ENCODE peak calls at places on chromosomes 7 and 10, in six cellular contexts. One of them, this sample, is unnamed. For H3K36me3, the result is how much of the 10 kb centered on the place peaks cover.

GRCh38 chr7:11818281-11818680 is 13.7 kb downstream of the THSD7A start:
- DNase-seq in transverse colon: no peak
- DNase-seq in left lung: no peak
- DNase-seq in CD8-positive, alpha-beta T cell: no peak
- DNase-seq in CD8-positive, alpha-beta memory T cell: no peak
- DNase-seq in psoas muscle: no peak
- DNase-seq in this sample: no peak

GRCh38 chr7:6653101-6653995 is 16.2 kb downstream of the ZNF316 start:
- DNase-seq in transverse colon: no peak
- DNase-seq in left lung: peak
- DNase-seq in CD8-positive, alpha-beta T cell: no peak
- DNase-seq in CD8-positive, alpha-beta memory T cell: peak
- DNase-seq in psoas muscle: peak
- DNase-seq in this sample: no peak

GRCh38 chr10:117547301-117548153 is 5.0 kb downstream of the EMX2 start:
- DNase-seq in transverse colon: no peak
- DNase-seq in left lung: no peak
- DNase-seq in CD8-positive, alpha-beta T cell: no peak
- DNase-seq in CD8-positive, alpha-beta memory T cell: no peak
- DNase-seq in psoas muscle: no peak
- DNase-seq in this sample: no peak

GRCh38 chr7:1025747-1026581 is 18.4 kb upstream of the GPR146 start:
- DNase-seq in transverse colon: no peak
- DNase-seq in left lung: no peak
- DNase-seq in CD8-positive, alpha-beta T cell: no peak
- DNase-seq in CD8-positive, alpha-beta memory T cell: no peak
- DNase-seq in psoas muscle: peak
- DNase-seq in this sample: no peak

GRCh38 chr7:92797284-92797683 is 39.1 kb downstream of the CDK6 start:
- DNase-seq in transverse colon: no peak
- DNase-seq in left lung: no peak
- DNase-seq in CD8-positive, alpha-beta T cell: no peak
- DNase-seq in CD8-positive, alpha-beta memory T cell: no peak
- DNase-seq in psoas muscle: no peak
- DNase-seq in this sample: no peak

GRCh38 chr7:39672176-39672575 is 48.8 kb downstream of the RALA start:
- DNase-seq in transverse colon: no peak
- DNase-seq in left lung: no peak
- DNase-seq in CD8-positive, alpha-beta T cell: no peak
- DNase-seq in CD8-positive, alpha-beta memory T cell: no peak
- DNase-seq in psoas muscle: no peak
- DNase-seq in this sample: no peak

GRCh38 chr10:8400151-8400550 is 345.7 kb downstream of the GATA3 start:
- DNase-seq in transverse colon: no peak
- DNase-seq in left lung: no peak
- DNase-seq in CD8-positive, alpha-beta T cell: no peak
- DNase-seq in CD8-positive, alpha-beta memory T cell: no peak
- DNase-seq in psoas muscle: no peak
- DNase-seq in this sample: no peak

GRCh38 chr10:93437946-93438795 is 44.0 kb downstream of the MYOF start:
- DNase-seq in transverse colon: no peak
- DNase-seq in left lung: no peak
- DNase-seq in CD8-positive, alpha-beta T cell: no peak
- DNase-seq in CD8-positive, alpha-beta memory T cell: no peak
- DNase-seq in psoas muscle: no peak
- DNase-seq in this sample: no peak

GRCh38 chr7:525740-526139 is 6.1 kb upstream of the PDGFA start:
- DNase-seq in transverse colon: no peak
- DNase-seq in left lung: no peak
- DNase-seq in CD8-positive, alpha-beta T cell: no peak
- DNase-seq in CD8-positive, alpha-beta memory T cell: no peak
- DNase-seq in psoas muscle: no peak
- DNase-seq in this sample: no peak

GRCh38 chr7:22061781-22062180 is 116.1 kb upstream of the CDCA7L start:
- DNase-seq in transverse colon: no peak
- DNase-seq in left lung: no peak
- DNase-seq in CD8-positive, alpha-beta T cell: no peak
- DNase-seq in CD8-positive, alpha-beta memory T cell: no peak
- DNase-seq in psoas muscle: no peak
- DNase-seq in this sample: no peak

GRCh38 chr7:140263277-140263676 is 86.5 kb upstream of the KDM7A start:
- DNase-seq in transverse colon: no peak
- DNase-seq in left lung: no peak
- DNase-seq in CD8-positive, alpha-beta T cell: peak
- DNase-seq in CD8-positive, alpha-beta memory T cell: peak
- DNase-seq in psoas muscle: no peak
- DNase-seq in this sample: no peak

DNA sequence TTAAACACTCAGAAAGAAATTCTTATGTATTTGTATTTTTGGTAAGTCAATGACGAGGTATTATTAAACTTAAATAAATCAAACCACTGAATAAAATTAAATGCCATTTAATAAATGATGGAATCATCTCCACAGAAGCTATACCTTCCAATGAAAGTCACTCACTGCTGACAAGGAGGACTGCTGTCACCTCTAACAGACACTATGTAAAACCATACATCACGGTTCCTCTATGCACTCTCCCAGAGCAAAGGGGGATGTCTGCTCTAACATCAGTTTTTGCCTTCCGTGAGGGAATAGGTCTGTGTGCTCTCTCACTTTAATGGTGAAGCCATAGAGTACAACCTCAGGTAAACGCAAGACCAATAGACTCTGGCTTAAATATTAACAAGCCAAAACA is 99.7 kb upstream of the DDC start:
- DNase-seq in transverse colon: no peak
- DNase-seq in left lung: no peak
- DNase-seq in CD8-positive, alpha-beta T cell: no peak
- DNase-seq in CD8-positive, alpha-beta memory T cell: no peak
- DNase-seq in psoas muscle: no peak
- DNase-seq in this sample: no peak
- H3K27ac ChIP-seq in transverse colon: no peak
- H3K27ac ChIP-seq in left lung: no peak
- H3K27ac ChIP-seq in CD8-positive, alpha-beta T cell: no peak
- H3K27ac ChIP-seq in CD8-positive, alpha-beta memory T cell: no peak
- H3K27ac ChIP-seq in psoas muscle: peak
- H3K27ac ChIP-seq in this sample: peak

GRCh38 chr10:123916775-123917174 is 25.2 kb upstream of the CPXM2 start:
- DNase-seq in transverse colon: no peak
- DNase-seq in left lung: no peak
- DNase-seq in CD8-positive, alpha-beta T cell: no peak
- DNase-seq in CD8-positive, alpha-beta memory T cell: no peak
- DNase-seq in psoas muscle: no peak
- DNase-seq in this sample: no peak

GRCh38 chr10:123913688-123914268 is 22.2 kb upstream of the CPXM2 start:
- DNase-seq in transverse colon: no peak
- DNase-seq in left lung: no peak
- DNase-seq in CD8-positive, alpha-beta T cell: no peak
- DNase-seq in CD8-positive, alpha-beta memory T cell: no peak
- DNase-seq in psoas muscle: no peak
- DNase-seq in this sample: no peak

GRCh38 chr10:123911866-123912265 is 20.3 kb upstream of the CPXM2 start:
- DNase-seq in transverse colon: no peak
- DNase-seq in left lung: no peak
- DNase-seq in CD8-positive, alpha-beta T cell: no peak
- DNase-seq in CD8-positive, alpha-beta memory T cell: no peak
- DNase-seq in psoas muscle: no peak
- DNase-seq in this sample: no peak

GRCh38 chr10:123909866-123910265 is 18.3 kb upstream of the CPXM2 start:
- DNase-seq in transverse colon: no peak
- DNase-seq in left lung: no peak
- DNase-seq in CD8-positive, alpha-beta T cell: no peak
- DNase-seq in CD8-positive, alpha-beta memory T cell: no peak
- DNase-seq in psoas muscle: no peak
- DNase-seq in this sample: no peak

DNA sequence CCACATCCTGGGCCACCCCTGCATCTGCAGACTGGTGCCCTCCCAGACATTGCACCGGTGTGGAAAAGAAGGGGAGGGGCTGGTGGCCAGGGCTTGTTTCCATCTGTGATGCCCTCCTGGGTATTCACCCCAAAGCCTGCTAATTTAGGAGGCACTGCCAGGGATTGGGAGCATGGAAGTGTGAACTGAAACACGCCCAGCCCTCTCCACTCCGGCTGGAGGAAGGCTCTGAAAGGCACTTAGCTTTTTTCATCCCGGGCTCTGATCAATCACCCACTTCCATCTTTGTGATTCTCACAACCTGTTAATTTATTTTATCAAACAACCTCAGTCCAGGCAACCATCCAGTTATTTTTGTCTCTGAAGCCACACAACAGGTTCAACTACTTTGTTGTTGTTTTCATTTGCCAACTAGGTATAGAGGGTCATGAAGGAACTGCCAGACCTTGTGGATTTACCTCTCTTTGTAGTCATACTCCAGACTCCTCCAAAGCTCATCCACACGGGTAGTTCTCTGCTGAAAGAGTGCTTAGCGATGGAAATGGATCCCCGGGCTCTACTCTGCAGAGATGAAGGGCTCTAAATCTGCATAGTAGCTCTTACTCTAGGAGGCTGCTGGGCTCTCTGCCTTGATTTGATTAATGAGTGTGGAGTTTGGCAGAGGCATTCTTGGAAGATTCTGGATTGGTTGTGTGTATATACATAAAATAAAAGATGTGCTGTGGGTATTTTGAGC is 21.0 kb upstream of the CPXM2 start:
- DNase-seq in transverse colon: no peak
- DNase-seq in left lung: no peak
- DNase-seq in CD8-positive, alpha-beta T cell: no peak
- DNase-seq in CD8-positive, alpha-beta memory T cell: no peak
- DNase-seq in psoas muscle: no peak
- DNase-seq in this sample: no peak
- H3K36me3 ChIP-seq in transverse colon: under half
- H3K36me3 ChIP-seq in left lung: under half
- H3K36me3 ChIP-seq in CD8-positive, alpha-beta T cell: under half
- H3K36me3 ChIP-seq in CD8-positive, alpha-beta memory T cell: under half
- H3K36me3 ChIP-seq in psoas muscle: under half
- H3K36me3 ChIP-seq in this sample: under half

GRCh38 chr10:12814166-12814565 is 187.3 kb downstream of the CCDC3 start:
- DNase-seq in transverse colon: no peak
- DNase-seq in left lung: no peak
- DNase-seq in CD8-positive, alpha-beta T cell: no peak
- DNase-seq in CD8-positive, alpha-beta memory T cell: no peak
- DNase-seq in psoas muscle: no peak
- DNase-seq in this sample: no peak
- H3K27ac ChIP-seq in transverse colon: no peak
- H3K27ac ChIP-seq in left lung: no peak
- H3K27ac ChIP-seq in CD8-positive, alpha-beta T cell: no peak
- H3K27ac ChIP-seq in CD8-positive, alpha-beta memory T cell: no peak
- H3K27ac ChIP-seq in psoas muscle: no peak
- H3K27ac ChIP-seq in this sample: no peak

GRCh38 chr10:99536400-99537254 is 3.9 kb downstream of the NKX2-3 start:
- DNase-seq in transverse colon: peak
- DNase-seq in left lung: no peak
- DNase-seq in CD8-positive, alpha-beta T cell: no peak
- DNase-seq in CD8-positive, alpha-beta memory T cell: no peak
- DNase-seq in psoas muscle: no peak
- DNase-seq in this sample: no peak

GRCh38 chr10:99539820-99540219 is 7.1 kb downstream of the NKX2-3 start:
- DNase-seq in transverse colon: no peak
- DNase-seq in left lung: no peak
- DNase-seq in CD8-positive, alpha-beta T cell: no peak
- DNase-seq in CD8-positive, alpha-beta memory T cell: no peak
- DNase-seq in psoas muscle: no peak
- DNase-seq in this sample: no peak

GRCh38 chr10:99539120-99539519 is 6.4 kb downstream of the NKX2-3 start:
- DNase-seq in transverse colon: no peak
- DNase-seq in left lung: no peak
- DNase-seq in CD8-positive, alpha-beta T cell: no peak
- DNase-seq in CD8-positive, alpha-beta memory T cell: no peak
- DNase-seq in psoas muscle: no peak
- DNase-seq in this sample: no peak

GRCh38 chr10:99537381-99538286 is 4.9 kb downstream of the NKX2-3 start:
- DNase-seq in transverse colon: peak
- DNase-seq in left lung: no peak
- DNase-seq in CD8-positive, alpha-beta T cell: no peak
- DNase-seq in CD8-positive, alpha-beta memory T cell: no peak
- DNase-seq in psoas muscle: no peak
- DNase-seq in this sample: no peak

GRCh38 chr10:99538287-99538917 is 5.7 kb downstream of the NKX2-3 start:
- DNase-seq in transverse colon: no peak
- DNase-seq in left lung: no peak
- DNase-seq in CD8-positive, alpha-beta T cell: no peak
- DNase-seq in CD8-positive, alpha-beta memory T cell: no peak
- DNase-seq in psoas muscle: no peak
- DNase-seq in this sample: no peak
- H3K36me3 ChIP-seq in transverse colon: under half
- H3K36me3 ChIP-seq in left lung: under half
- H3K36me3 ChIP-seq in CD8-positive, alpha-beta T cell: under half
- H3K36me3 ChIP-seq in CD8-positive, alpha-beta memory T cell: under half
- H3K36me3 ChIP-seq in psoas muscle: under half
- H3K36me3 ChIP-seq in this sample: under half

GRCh38 chr7:139127648-139128047 is 18.1 kb upstream of the ZC3HAV1 start:
- DNase-seq in transverse colon: no peak
- DNase-seq in left lung: no peak
- DNase-seq in CD8-positive, alpha-beta T cell: no peak
- DNase-seq in CD8-positive, alpha-beta memory T cell: no peak
- DNase-seq in psoas muscle: no peak
- DNase-seq in this sample: no peak
- H3K27ac ChIP-seq in transverse colon: no peak
- H3K27ac ChIP-seq in left lung: no peak
- H3K27ac ChIP-seq in CD8-positive, alpha-beta T cell: no peak
- H3K27ac ChIP-seq in CD8-positive, alpha-beta memory T cell: no peak
- H3K27ac ChIP-seq in psoas muscle: no peak
- H3K27ac ChIP-seq in this sample: no peak

DNA sequence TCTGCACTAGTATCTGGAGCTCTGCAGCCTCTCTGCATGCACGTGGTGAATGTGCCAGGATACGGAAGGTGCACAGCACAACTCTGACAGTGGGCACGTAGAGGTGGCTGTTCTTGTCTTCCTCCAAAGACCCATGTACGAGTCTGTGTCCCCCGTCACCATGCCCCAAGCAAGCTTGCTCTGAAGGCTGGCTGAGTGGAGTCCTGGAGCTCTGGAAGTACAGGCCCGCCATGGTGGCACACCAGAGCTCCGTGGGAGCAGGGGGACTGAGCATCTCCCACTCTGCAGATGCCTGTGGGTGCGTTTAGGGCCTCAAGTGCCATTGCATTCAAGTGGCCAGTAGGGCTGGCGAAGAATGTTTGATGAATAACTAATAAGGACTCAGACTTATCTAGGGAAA is 17.1 kb downstream of the BCCIP start:
- DNase-seq in transverse colon: no peak
- DNase-seq in left lung: no peak
- DNase-seq in CD8-positive, alpha-beta T cell: no peak
- DNase-seq in CD8-positive, alpha-beta memory T cell: no peak
- DNase-seq in psoas muscle: no peak
- DNase-seq in this sample: no peak
- H3K36me3 ChIP-seq in transverse colon: half or more
- H3K36me3 ChIP-seq in left lung: under half
- H3K36me3 ChIP-seq in CD8-positive, alpha-beta T cell: under half
- H3K36me3 ChIP-seq in CD8-positive, alpha-beta memory T cell: under half
- H3K36me3 ChIP-seq in psoas muscle: under half
- H3K36me3 ChIP-seq in this sample: half or more

GRCh38 chr7:16936626-16937422 is 55.0 kb upstream of the AGR3 start:
- DNase-seq in transverse colon: no peak
- DNase-seq in left lung: no peak
- DNase-seq in CD8-positive, alpha-beta T cell: no peak
- DNase-seq in CD8-positive, alpha-beta memory T cell: no peak
- DNase-seq in psoas muscle: no peak
- DNase-seq in this sample: no peak
- H3K27ac ChIP-seq in transverse colon: no peak
- H3K27ac ChIP-seq in left lung: no peak
- H3K27ac ChIP-seq in CD8-positive, alpha-beta T cell: no peak
- H3K27ac ChIP-seq in CD8-positive, alpha-beta memory T cell: no peak
- H3K27ac ChIP-seq in psoas muscle: no peak
- H3K27ac ChIP-seq in this sample: peak

This sample was measured in RWPE2.